ENCODE peak calls at places on chromosomes 13 and 19, in seven cellular contexts. One of them, this sample, is unnamed. For H3K4me1, the result is how much of the 10 kb centered on the place peaks cover.

GRCh38 chr19:610801-611505 is 21.3 kb downstream of the HCN2 start:
- DNase-seq in lower lobe of right lung: no peak
- DNase-seq in endodermal cell: no peak
- DNase-seq in colonic mucosa: no peak
- DNase-seq in CD8-positive, alpha-beta memory T cell: peak
- DNase-seq in neural progenitor cell: no peak
- DNase-seq in OCI-LY7: peak
- DNase-seq in this sample: no peak

GRCh38 chr13:53189162-53189561 is 160.5 kb downstream of the OLFM4 start:
- DNase-seq in lower lobe of right lung: no peak
- DNase-seq in endodermal cell: no peak
- DNase-seq in colonic mucosa: no peak
- DNase-seq in CD8-positive, alpha-beta memory T cell: no peak
- DNase-seq in neural progenitor cell: no peak
- DNase-seq in OCI-LY7: no peak
- DNase-seq in this sample: no peak

GRCh38 chr19:9171393-9171991 is 7.3 kb upstream of the OR7D2 start:
- DNase-seq in lower lobe of right lung: no peak
- DNase-seq in endodermal cell: no peak
- DNase-seq in colonic mucosa: no peak
- DNase-seq in CD8-positive, alpha-beta memory T cell: no peak
- DNase-seq in neural progenitor cell: no peak
- DNase-seq in OCI-LY7: no peak
- DNase-seq in this sample: no peak

GRCh38 chr19:10478476-10478875 is 24.7 kb downstream of the KEAP1 start:
- DNase-seq in lower lobe of right lung: no peak
- DNase-seq in endodermal cell: no peak
- DNase-seq in colonic mucosa: no peak
- DNase-seq in CD8-positive, alpha-beta memory T cell: no peak
- DNase-seq in neural progenitor cell: no peak
- DNase-seq in OCI-LY7: no peak
- DNase-seq in this sample: no peak

GRCh38 chr13:87302034-87302433 is 369.1 kb upstream of the SLITRK5 start:
- DNase-seq in lower lobe of right lung: no peak
- DNase-seq in endodermal cell: no peak
- DNase-seq in colonic mucosa: no peak
- DNase-seq in CD8-positive, alpha-beta memory T cell: no peak
- DNase-seq in neural progenitor cell: no peak
- DNase-seq in OCI-LY7: no peak
- DNase-seq in this sample: no peak

GRCh38 chr19:10617409-10618121 is 7.8 kb upstream of the SLC44A2 start:
- DNase-seq in lower lobe of right lung: no peak
- DNase-seq in endodermal cell: no peak
- DNase-seq in colonic mucosa: no peak
- DNase-seq in CD8-positive, alpha-beta memory T cell: no peak
- DNase-seq in neural progenitor cell: no peak
- DNase-seq in OCI-LY7: no peak
- DNase-seq in this sample: no peak

GRCh38 chr19:3458595-3459284 is 21.6 kb downstream of the SMIM24 start:
- DNase-seq in lower lobe of right lung: no peak
- DNase-seq in endodermal cell: peak
- DNase-seq in colonic mucosa: no peak
- DNase-seq in CD8-positive, alpha-beta memory T cell: no peak
- DNase-seq in neural progenitor cell: peak
- DNase-seq in OCI-LY7: no peak
- DNase-seq in this sample: peak

GRCh38 chr13:92473736-92474465 is 752.7 kb upstream of the GPC6 start:
- DNase-seq in lower lobe of right lung: no peak
- DNase-seq in endodermal cell: no peak
- DNase-seq in colonic mucosa: no peak
- DNase-seq in CD8-positive, alpha-beta memory T cell: no peak
- DNase-seq in neural progenitor cell: no peak
- DNase-seq in OCI-LY7: no peak
- DNase-seq in this sample: no peak

GRCh38 chr13:99988469-99989375 is 7.1 kb downstream of the ZIC2 start:
- DNase-seq in lower lobe of right lung: no peak
- DNase-seq in endodermal cell: peak
- DNase-seq in colonic mucosa: no peak
- DNase-seq in CD8-positive, alpha-beta memory T cell: no peak
- DNase-seq in neural progenitor cell: peak
- DNase-seq in OCI-LY7: no peak
- DNase-seq in this sample: peak

GRCh38 chr19:56294557-56294956 is 20.1 kb downstream of the ZSCAN5A start:
- DNase-seq in lower lobe of right lung: no peak
- DNase-seq in endodermal cell: no peak
- DNase-seq in colonic mucosa: no peak
- DNase-seq in CD8-positive, alpha-beta memory T cell: no peak
- DNase-seq in neural progenitor cell: peak
- DNase-seq in OCI-LY7: no peak
- DNase-seq in this sample: no peak

GRCh38 chr19:38421856-38422255 is 4.2 kb downstream of the RASGRP4 start:
- DNase-seq in lower lobe of right lung: no peak
- DNase-seq in endodermal cell: no peak
- DNase-seq in colonic mucosa: no peak
- DNase-seq in CD8-positive, alpha-beta memory T cell: no peak
- DNase-seq in neural progenitor cell: no peak
- DNase-seq in OCI-LY7: no peak
- DNase-seq in this sample: no peak

GRCh38 chr19:54633401-54633800 is 3.1 kb downstream of the LILRB1 start:
- DNase-seq in lower lobe of right lung: no peak
- DNase-seq in endodermal cell: no peak
- DNase-seq in colonic mucosa: no peak
- DNase-seq in CD8-positive, alpha-beta memory T cell: no peak
- DNase-seq in neural progenitor cell: no peak
- DNase-seq in OCI-LY7: no peak
- DNase-seq in this sample: no peak

GRCh38 chr19:30593358-30593757 is 221.2 kb downstream of the ZNF536 start:
- DNase-seq in lower lobe of right lung: no peak
- DNase-seq in endodermal cell: no peak
- DNase-seq in colonic mucosa: no peak
- DNase-seq in CD8-positive, alpha-beta memory T cell: no peak
- DNase-seq in neural progenitor cell: no peak
- DNase-seq in OCI-LY7: no peak
- DNase-seq in this sample: no peak

GRCh38 chr19:30590596-30591229 is 218.5 kb downstream of the ZNF536 start:
- DNase-seq in lower lobe of right lung: no peak
- DNase-seq in endodermal cell: no peak
- DNase-seq in colonic mucosa: no peak
- DNase-seq in CD8-positive, alpha-beta memory T cell: no peak
- DNase-seq in neural progenitor cell: no peak
- DNase-seq in OCI-LY7: no peak
- DNase-seq in this sample: no peak

GRCh38 chr19:30584121-30584520 is 211.9 kb downstream of the ZNF536 start:
- DNase-seq in lower lobe of right lung: no peak
- DNase-seq in endodermal cell: peak
- DNase-seq in colonic mucosa: no peak
- DNase-seq in CD8-positive, alpha-beta memory T cell: no peak
- DNase-seq in neural progenitor cell: no peak
- DNase-seq in OCI-LY7: no peak
- DNase-seq in this sample: peak

DNA sequence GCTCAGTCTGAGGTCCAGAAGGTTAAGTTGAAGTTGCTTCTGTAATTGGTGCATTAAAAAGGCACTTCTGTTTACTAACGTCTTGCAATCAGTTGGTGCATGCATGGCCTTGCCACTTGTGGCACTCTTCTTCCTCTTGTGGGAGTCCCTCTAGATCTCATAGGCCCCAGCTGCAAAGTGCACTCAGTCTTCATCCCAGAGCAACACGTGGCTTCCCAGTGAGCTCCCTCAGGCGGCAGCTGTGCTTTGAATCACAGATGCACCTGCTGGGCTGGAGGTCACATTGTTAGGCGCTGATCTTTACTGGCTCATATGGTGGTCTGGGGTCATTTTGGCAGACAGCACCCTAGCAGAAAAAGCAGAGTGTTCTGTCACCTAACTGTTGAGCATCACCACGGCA is 215.7 kb downstream of the ZNF536 start:
- DNase-seq in lower lobe of right lung: no peak
- DNase-seq in endodermal cell: no peak
- DNase-seq in colonic mucosa: no peak
- DNase-seq in CD8-positive, alpha-beta memory T cell: no peak
- DNase-seq in neural progenitor cell: no peak
- DNase-seq in OCI-LY7: no peak
- DNase-seq in this sample: no peak
- H3K4me1 ChIP-seq in lower lobe of right lung: under half
- H3K4me1 ChIP-seq in endodermal cell: under half
- H3K4me1 ChIP-seq in colonic mucosa: under half
- H3K4me1 ChIP-seq in CD8-positive, alpha-beta memory T cell: under half
- H3K4me1 ChIP-seq in neural progenitor cell: under half
- H3K4me1 ChIP-seq in OCI-LY7: under half
- H3K4me1 ChIP-seq in this sample: under half

GRCh38 chr19:16458391-16459128 is 13.2 kb downstream of the EPS15L1 start:
- DNase-seq in lower lobe of right lung: no peak
- DNase-seq in endodermal cell: no peak
- DNase-seq in colonic mucosa: no peak
- DNase-seq in CD8-positive, alpha-beta memory T cell: no peak
- DNase-seq in neural progenitor cell: no peak
- DNase-seq in OCI-LY7: no peak
- DNase-seq in this sample: no peak

GRCh38 chr19:16462757-16463250 is 9.0 kb downstream of the EPS15L1 start:
- DNase-seq in lower lobe of right lung: no peak
- DNase-seq in endodermal cell: no peak
- DNase-seq in colonic mucosa: no peak
- DNase-seq in CD8-positive, alpha-beta memory T cell: no peak
- DNase-seq in neural progenitor cell: no peak
- DNase-seq in OCI-LY7: no peak
- DNase-seq in this sample: no peak

GRCh38 chr19:16461630-16462051 is 10.1 kb downstream of the EPS15L1 start:
- DNase-seq in lower lobe of right lung: no peak
- DNase-seq in endodermal cell: no peak
- DNase-seq in colonic mucosa: no peak
- DNase-seq in CD8-positive, alpha-beta memory T cell: no peak
- DNase-seq in neural progenitor cell: no peak
- DNase-seq in OCI-LY7: no peak
- DNase-seq in this sample: no peak

GRCh38 chr19:16459680-16460079 is 12.1 kb downstream of the EPS15L1 start:
- DNase-seq in lower lobe of right lung: no peak
- DNase-seq in endodermal cell: no peak
- DNase-seq in colonic mucosa: no peak
- DNase-seq in CD8-positive, alpha-beta memory T cell: no peak
- DNase-seq in neural progenitor cell: no peak
- DNase-seq in OCI-LY7: no peak
- DNase-seq in this sample: no peak

GRCh38 chr19:16460454-16460853 is 11.3 kb downstream of the EPS15L1 start:
- DNase-seq in lower lobe of right lung: no peak
- DNase-seq in endodermal cell: no peak
- DNase-seq in colonic mucosa: no peak
- DNase-seq in CD8-positive, alpha-beta memory T cell: no peak
- DNase-seq in neural progenitor cell: no peak
- DNase-seq in OCI-LY7: no peak
- DNase-seq in this sample: no peak
- H3K4me1 ChIP-seq in lower lobe of right lung: under half
- H3K4me1 ChIP-seq in endodermal cell: under half
- H3K4me1 ChIP-seq in colonic mucosa: under half
- H3K4me1 ChIP-seq in CD8-positive, alpha-beta memory T cell: under half
- H3K4me1 ChIP-seq in neural progenitor cell: under half
- H3K4me1 ChIP-seq in OCI-LY7: half or more
- H3K4me1 ChIP-seq in this sample: under half

DNA sequence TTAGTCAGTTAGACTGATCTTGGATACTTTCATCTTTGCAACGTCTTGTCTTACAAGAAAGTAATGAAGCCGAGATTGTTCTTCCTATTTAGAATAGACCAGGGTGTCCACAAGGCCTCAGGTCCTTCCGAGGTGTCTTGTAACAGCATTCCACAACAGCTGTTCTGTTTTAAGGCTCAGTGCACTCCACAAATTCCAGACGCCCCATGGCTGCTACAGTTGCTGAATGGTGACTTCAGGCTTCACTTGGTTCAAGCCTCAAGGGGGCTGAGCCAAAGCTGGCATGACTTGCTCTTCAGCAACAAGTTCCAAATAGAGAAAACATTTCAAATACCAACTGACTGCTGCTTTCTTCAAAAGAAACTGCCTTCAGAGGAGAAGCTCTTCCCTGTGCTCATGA is 143.4 kb downstream of the SHISA2 start:
- DNase-seq in lower lobe of right lung: no peak
- DNase-seq in endodermal cell: no peak
- DNase-seq in colonic mucosa: no peak
- DNase-seq in CD8-positive, alpha-beta memory T cell: no peak
- DNase-seq in neural progenitor cell: peak
- DNase-seq in OCI-LY7: no peak
- DNase-seq in this sample: peak
- H3K4me1 ChIP-seq in lower lobe of right lung: under half
- H3K4me1 ChIP-seq in endodermal cell: under half
- H3K4me1 ChIP-seq in colonic mucosa: under half
- H3K4me1 ChIP-seq in CD8-positive, alpha-beta memory T cell: under half
- H3K4me1 ChIP-seq in neural progenitor cell: half or more
- H3K4me1 ChIP-seq in OCI-LY7: under half
- H3K4me1 ChIP-seq in this sample: under half

DNA sequence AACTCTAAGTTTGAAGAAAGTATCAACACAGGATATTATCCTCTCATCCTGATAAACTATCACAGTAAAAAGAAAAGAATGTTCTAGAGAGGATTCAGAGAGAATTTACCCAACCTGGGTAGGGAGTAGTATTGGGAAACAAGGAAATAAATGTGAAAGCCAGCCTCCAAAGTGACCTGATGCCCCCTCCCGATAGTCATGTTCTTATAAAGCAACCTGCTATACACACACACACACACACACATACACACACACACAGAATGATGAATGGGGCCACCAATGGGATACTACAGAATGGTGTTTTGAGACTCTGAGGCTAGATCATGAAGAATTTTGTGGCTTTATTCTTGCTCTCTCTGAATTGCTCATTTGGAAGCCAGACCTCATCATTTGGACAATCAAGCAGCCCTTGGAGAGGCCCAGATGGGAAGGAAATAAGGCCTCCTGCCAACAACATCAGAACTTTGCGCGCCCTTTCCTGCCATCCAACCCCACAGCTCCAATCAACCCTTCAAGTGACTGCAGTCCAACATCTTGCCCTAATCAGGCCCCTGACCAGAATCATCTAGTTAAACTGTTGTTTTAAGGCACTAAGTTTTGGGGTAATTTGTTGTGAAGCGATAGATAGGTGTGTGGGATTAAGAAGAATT is 807.9 kb upstream of the ARGLU1 start:
- DNase-seq in lower lobe of right lung: no peak
- DNase-seq in endodermal cell: no peak
- DNase-seq in colonic mucosa: no peak
- DNase-seq in CD8-positive, alpha-beta memory T cell: no peak
- DNase-seq in neural progenitor cell: no peak
- DNase-seq in OCI-LY7: no peak
- DNase-seq in this sample: no peak
- H3K4me1 ChIP-seq in lower lobe of right lung: under half
- H3K4me1 ChIP-seq in endodermal cell: under half
- H3K4me1 ChIP-seq in colonic mucosa: under half
- H3K4me1 ChIP-seq in CD8-positive, alpha-beta memory T cell: under half
- H3K4me1 ChIP-seq in neural progenitor cell: under half
- H3K4me1 ChIP-seq in OCI-LY7: under half
- H3K4me1 ChIP-seq in this sample: under half

DNA sequence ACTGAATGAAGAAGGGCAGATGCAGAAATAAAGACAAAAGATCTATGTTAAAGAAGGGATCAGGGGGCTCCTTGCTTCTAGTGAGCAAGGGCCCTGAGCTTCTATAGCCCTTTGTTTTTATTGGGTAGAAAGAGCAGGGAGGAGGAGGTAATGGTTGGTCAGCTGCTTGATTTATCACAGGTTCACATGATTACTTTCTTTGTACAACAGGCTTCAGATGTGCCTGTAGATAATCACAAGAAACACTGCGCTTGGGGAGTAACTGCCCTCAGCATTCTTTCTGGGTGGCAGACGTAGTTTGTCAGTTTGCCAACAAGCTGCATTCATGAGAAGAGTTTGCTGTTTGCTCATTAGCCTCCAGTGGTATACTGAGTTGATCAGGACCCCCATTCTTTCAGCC is 4.8 kb upstream of the ZNF439 start:
- DNase-seq in lower lobe of right lung: no peak
- DNase-seq in endodermal cell: no peak
- DNase-seq in colonic mucosa: no peak
- DNase-seq in CD8-positive, alpha-beta memory T cell: no peak
- DNase-seq in neural progenitor cell: no peak
- DNase-seq in OCI-LY7: no peak
- DNase-seq in this sample: no peak
- H3K4me1 ChIP-seq in lower lobe of right lung: under half
- H3K4me1 ChIP-seq in endodermal cell: under half
- H3K4me1 ChIP-seq in colonic mucosa: under half
- H3K4me1 ChIP-seq in CD8-positive, alpha-beta memory T cell: under half
- H3K4me1 ChIP-seq in neural progenitor cell: under half
- H3K4me1 ChIP-seq in OCI-LY7: under half
- H3K4me1 ChIP-seq in this sample: under half

This sample was measured in mesendoderm.